ENCODE peak calls at places on chromosomes 3 and 15, in four cellular contexts. P is tibial nerve, X is left lung, K is prostate gland. E is an unnamed sample.

GRCh38 chr3:67646586-67647234 is 7.7 kb downstream of the SUCLG2 start:
- DNase-seq in P (no peak), X (no peak), K (no peak), E (no peak)

GRCh38 chr15:62928996-62929350 is 113.6 kb upstream of the TPM1 start:
- DNase-seq in P (no peak), X (no peak), K (no peak), E (no peak)

GRCh38 chr15:90315276-90315982 is 36.7 kb upstream of the ZNF774 start:
- DNase-seq in P (peak; percentile 27), X (no peak), K (peak; percentile 91), E (peak; percentile 48)

GRCh38 chr15:24269166-24269571 is 406.4 kb upstream of the NPAP1 start:
- DNase-seq in P (no peak), X (no peak), K (peak; percentile 65), E (no peak)

GRCh38 chr3:188950832-188951489 is 220.8 kb upstream of the TPRG1 start:
- DNase-seq in P (peak; percentile 60), X (no peak), K (peak; percentile 82), E (peak; percentile 67)

GRCh38 chr3:39255503-39256325 is 24.1 kb downstream of the CX3CR1 start:
- DNase-seq in P (no peak), X (peak; percentile 71), K (no peak), E (no peak)

GRCh38 chr15:33131880-33132279 is 62.6 kb downstream of the FMN1 start:
- DNase-seq in P (no peak), X (no peak), K (no peak), E (no peak)

GRCh38 chr3:107425033-107425432 is 47.8 kb downstream of the CCDC54 start:
- DNase-seq in P (no peak), X (no peak), K (no peak), E (no peak)

GRCh38 chr3:141328286-141329166 is 39.8 kb upstream of the ZBTB38 start:
- DNase-seq in P (no peak), X (no peak), K (no peak), E (no peak)

GRCh38 chr15:95682129-95682528 is 648.4 kb upstream of the NR2F2 start:
- DNase-seq in P (no peak), X (no peak), K (no peak), E (no peak)

GRCh38 chr15:57502116-57502515 is 89.6 kb upstream of the MYZAP start:
- DNase-seq in P (no peak), X (no peak), K (no peak), E (no peak)

GRCh38 chr3:44058022-44058867 is 183.4 kb upstream of the TOPAZ1 start:
- DNase-seq in P (no peak), X (no peak), K (no peak), E (no peak)

GRCh38 chr15:29670945-29671307 is 151.3 kb downstream of the TJP1 start:
- DNase-seq in P (no peak), X (no peak), K (peak; percentile 57), E (no peak)

GRCh38 chr3:157231071-157231470 is 71.1 kb upstream of the CCNL1 start:
- DNase-seq in P (no peak), X (no peak), K (no peak), E (no peak)

GRCh38 chr3:14125193-14126016 is 553 bp downstream of the TMEM43 start:
- DNase-seq in P (no peak), X (no peak), K (peak; percentile 50), E (no peak)

GRCh38 chr3:70726966-70727365 is 414.5 kb upstream of the MDFIC2 start:
- DNase-seq in P (no peak), X (no peak), K (no peak), E (no peak)

GRCh38 chr15:33284336-33284735 is 26.4 kb upstream of the RYR3 start:
- DNase-seq in P (no peak), X (no peak), K (no peak), E (no peak)

GRCh38 chr3:64863811-64864210 is 176.0 kb upstream of the ADAMTS9 start:
- DNase-seq in P (no peak), X (no peak), K (no peak), E (no peak)

GRCh38 chr3:113251817-113252216 is 40.5 kb downstream of the BOC start:
- DNase-seq in P (no peak), X (no peak), K (no peak), E (no peak)

GRCh38 chr3:44942202-44942921 is 33.6 kb downstream of the ZDHHC3 start:
- DNase-seq in P (no peak), X (no peak), K (no peak), E (no peak)

GRCh38 chr15:31609243-31609642 is 282.6 kb downstream of the KLF13 start:
- DNase-seq in P (no peak), X (no peak), K (no peak), E (no peak)

GRCh38 chr3:169744332-169745054 is 20.4 kb downstream of the TERC start:
- DNase-seq in P (no peak), X (no peak), K (no peak), E (no peak)

GRCh38 chr3:129794319-129795201 is 99.0 kb downstream of the TMCC1 start:
- DNase-seq in P (no peak), X (peak; percentile 87), K (peak; percentile 24), E (no peak)

GRCh38 chr3:59006791-59007517 is 42.9 kb downstream of the CFAP20DC start:
- DNase-seq in P (no peak), X (no peak), K (no peak), E (no peak)

GRCh38 chr15:101689901-101690300 is 34.4 kb downstream of the TARS3 start:
- DNase-seq in P (no peak), X (no peak), K (no peak), E (no peak)

GRCh38 chr3:179410999-179411398 is 40.3 kb downstream of the GNB4 start:
- DNase-seq in P (no peak), X (no peak), K (no peak), E (no peak)

GRCh38 chr3:57030711-57031110 is 29.8 kb upstream of the SPATA12 start:
- DNase-seq in P (no peak), X (no peak), K (no peak), E (no peak)

GRCh38 chr3:139448104-139448503 is 28.2 kb downstream of the RBP2 start:
- DNase-seq in P (no peak), X (no peak), K (no peak), E (no peak)

GRCh38 chr3:143562789-143563188 is 285.5 kb downstream of the SLC9A9 start:
- DNase-seq in P (no peak), X (no peak), K (no peak), E (no peak)

GRCh38 chr3:156674046-156674910 is at the start of gene TIPARP:
- DNase-seq in P (peak; percentile 99), X (peak; percentile 100), K (peak; percentile 99), E (peak; percentile 98)

GRCh38 chr3:112640864-112641751 is at the start of gene CCDC80:
- DNase-seq in P (no peak), X (no peak), K (no peak), E (no peak)

GRCh38 chr3:11162401-11163345 is 8.4 kb downstream of the HRH1 start:
- DNase-seq in P (no peak), X (no peak), K (no peak), E (no peak)

GRCh38 chr3:33980252-33980651 is 181.8 kb downstream of the PDCD6IP start:
- DNase-seq in P (no peak), X (no peak), K (peak; percentile 39), E (no peak)

GRCh38 chr15:99057697-99058420 is 47.0 kb upstream of the SYNM start:
- DNase-seq in P (no peak), X (no peak), K (no peak), E (no peak)
- H3K27ac ChIP-seq in P (no peak overlapping the region), X (peak overlapping the region; percentile 28), K (peak overlapping the region; percentile 69), E (peak overlapping the region; percentile 69)

DNA sequence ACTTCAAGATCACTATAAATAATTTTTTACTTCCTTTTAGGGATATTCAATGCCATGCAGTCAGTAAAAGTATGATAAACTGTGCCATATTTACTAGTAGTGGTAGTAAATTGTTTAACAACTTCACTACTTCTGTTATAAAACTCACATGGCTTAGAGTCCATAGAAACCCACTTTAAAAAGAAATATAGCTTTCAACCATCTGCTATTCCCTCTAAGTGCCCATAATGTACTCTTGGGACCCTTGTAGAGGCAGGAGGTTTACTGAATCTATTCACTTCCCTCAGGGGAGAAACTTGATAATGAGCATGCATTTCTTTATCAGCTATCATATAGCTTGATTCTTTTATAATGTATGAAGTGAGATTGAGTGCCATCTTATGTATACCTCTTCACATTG is 1448.4 kb upstream of the ALCAM start:
- DNase-seq in P (no peak), X (no peak), K (no peak), E (no peak)
- H3K4me1 ChIP-seq in P (no peaks in the 10 kb centered on the region), X (no peaks in the 10 kb centered on the region), K (no peaks in the 10 kb centered on the region), E (no peaks in the 10 kb centered on the region)

GRCh38 chr3:55300701-55301100 is 186.4 kb downstream of the WNT5A start:
- DNase-seq in P (no peak), X (no peak), K (no peak), E (no peak)

GRCh38 chr3:55297235-55297634 is 189.9 kb downstream of the WNT5A start:
- DNase-seq in P (no peak), X (no peak), K (no peak), E (no peak)

GRCh38 chr3:55296781-55297180 is 190.3 kb downstream of the WNT5A start:
- DNase-seq in P (no peak), X (no peak), K (no peak), E (no peak)

GRCh38 chr3:55296035-55296434 is 191.1 kb downstream of the WNT5A start:
- DNase-seq in P (no peak), X (no peak), K (no peak), E (no peak)

DNA sequence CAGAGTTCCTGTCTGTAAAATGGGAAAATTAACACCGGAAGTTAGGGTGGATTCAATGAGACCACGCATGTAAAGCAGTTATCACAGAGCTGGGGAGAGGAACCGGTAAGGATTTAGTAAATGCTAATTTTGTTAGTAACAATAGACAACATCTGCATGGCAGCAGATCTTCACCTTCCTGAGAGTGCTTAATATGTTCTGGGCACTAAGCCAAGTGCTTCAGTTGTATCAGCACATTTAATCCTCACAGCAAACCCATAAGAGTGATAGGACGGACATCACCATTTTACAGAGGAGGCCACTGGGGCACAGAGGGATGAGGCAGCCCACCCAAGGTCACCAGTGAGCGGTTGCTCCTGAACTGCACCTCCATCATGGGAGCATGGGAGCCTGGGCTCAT is 189.4 kb downstream of the WNT5A start:
- DNase-seq in P (no peak), X (no peak), K (no peak), E (no peak)
- TF ChIP-seq CTCF in P (no peak), X (no peak), K (no peak), E (no peak)

GRCh38 chr3:114643342-114643741 is 349.5 kb downstream of the TIGIT start:
- DNase-seq in P (no peak), X (no peak), K (no peak), E (no peak)

GRCh38 chr3:114644372-114644771 is 350.5 kb downstream of the TIGIT start:
- DNase-seq in P (no peak), X (no peak), K (no peak), E (no peak)

GRCh38 chr3:114646521-114646920 is 352.7 kb downstream of the TIGIT start:
- DNase-seq in P (no peak), X (no peak), K (no peak), E (no peak)

GRCh38 chr3:114649331-114649730 is 355.5 kb downstream of the TIGIT start:
- DNase-seq in P (no peak), X (no peak), K (no peak), E (no peak)

GRCh38 chr3:114645392-114645791 is 351.6 kb downstream of the TIGIT start:
- DNase-seq in P (no peak), X (no peak), K (no peak), E (no peak)
- H3K27ac ChIP-seq in P (no peak overlapping the region), X (no peak overlapping the region), K (no peak overlapping the region), E (no peak overlapping the region)